ENCODE peak calls at places on chromosomes 7 and 10, in seven cellular contexts. M, D, O, X, Y, W and Z are unnamed samples.

GRCh38 chr10:90751107-90751997 is 106.5 kb downstream of the HTR7 start:
- DNase-seq in M (peak), D (peak), O (peak), X (no peak), Y (peak), W (peak), Z (peak)

GRCh38 chr7:151304856-151305255 is 36.8 kb upstream of the NUB1 start:
- DNase-seq in M (peak), D (no peak), O (no peak), X (peak), Y (no peak), W (no peak), Z (no peak)

GRCh38 chr7:106560482-106560881 is 100.5 kb downstream of the CCDC71L start:
- DNase-seq in M (no peak), D (no peak), O (no peak), X (no peak), Y (no peak), W (no peak), Z (no peak)

GRCh38 chr10:92822964-92823363 is 25.4 kb upstream of the EXOC6 start:
- DNase-seq in M (no peak), D (peak), O (no peak), X (no peak), Y (no peak), W (no peak), Z (peak)

GRCh38 chr10:55024718-55025117 is 223.7 kb upstream of the PCDH15 start:
- DNase-seq in M (no peak), D (no peak), O (no peak), X (no peak), Y (peak), W (no peak), Z (no peak)

GRCh38 chr7:43303740-43304241 is 191.3 kb downstream of the HECW1 start:
- DNase-seq in M (no peak), D (peak), O (no peak), X (no peak), Y (no peak), W (no peak), Z (no peak)

GRCh38 chr7:156607332-156608175 is 33.0 kb upstream of the RNF32 start:
- DNase-seq in M (peak), D (no peak), O (no peak), X (no peak), Y (peak), W (no peak), Z (no peak)

GRCh38 chr7:74475987-74476350 is 22.3 kb downstream of the GTF2IRD1 start:
- DNase-seq in M (no peak), D (no peak), O (no peak), X (no peak), Y (no peak), W (no peak), Z (no peak)

GRCh38 chr10:72858103-72858502 is 35.4 kb upstream of the OIT3 start:
- DNase-seq in M (no peak), D (no peak), O (no peak), X (no peak), Y (no peak), W (no peak), Z (no peak)

GRCh38 chr7:21544303-21544656 is 1.4 kb downstream of the DNAH11 start:
- DNase-seq in M (no peak), D (no peak), O (no peak), X (no peak), Y (no peak), W (no peak), Z (no peak)

GRCh38 chr7:44846816-44847508 is 925 bp downstream of the H2AZ2 start:
- DNase-seq in M (no peak), D (no peak), O (no peak), X (no peak), Y (no peak), W (no peak), Z (no peak)

GRCh38 chr7:42747073-42747472 is 164.8 kb downstream of the C7orf25 start:
- DNase-seq in M (no peak), D (no peak), O (no peak), X (no peak), Y (no peak), W (no peak), Z (no peak)

GRCh38 chr10:60508831-60509230 is 119.2 kb upstream of the ANK3 start:
- DNase-seq in M (no peak), D (no peak), O (no peak), X (no peak), Y (no peak), W (no peak), Z (no peak)

GRCh38 chr7:148395990-148396716 is 194.4 kb upstream of the C7orf33 start:
- DNase-seq in M (no peak), D (no peak), O (no peak), X (no peak), Y (peak), W (no peak), Z (no peak)

GRCh38 chr10:93413252-93413689 is 68.9 kb downstream of the MYOF start:
- DNase-seq in M (no peak), D (no peak), O (no peak), X (no peak), Y (no peak), W (no peak), Z (no peak)

GRCh38 chr10:32367793-32368453 is 21.0 kb upstream of the EPC1 start:
- DNase-seq in M (peak), D (peak), O (peak), X (no peak), Y (peak), W (no peak), Z (no peak)

GRCh38 chr7:156167987-156168386 is 355.7 kb upstream of the SHH start:
- DNase-seq in M (no peak), D (no peak), O (no peak), X (no peak), Y (no peak), W (no peak), Z (no peak)

GRCh38 chr10:43417950-43418768 is 9.2 kb upstream of the HNRNPF start:
- DNase-seq in M (peak), D (no peak), O (peak), X (no peak), Y (no peak), W (peak), Z (no peak)

GRCh38 chr7:77913977-77914607 is 115.5 kb downstream of the PHTF2 start:
- DNase-seq in M (peak), D (no peak), O (no peak), X (no peak), Y (no peak), W (no peak), Z (no peak)

GRCh38 chr10:13674645-13675588 is 88.2 kb downstream of the PRPF18 start:
- DNase-seq in M (no peak), D (no peak), O (no peak), X (no peak), Y (no peak), W (no peak), Z (no peak)

GRCh38 chr10:14782691-14783363 is 8.1 kb upstream of the FAM107B start:
- DNase-seq in M (no peak), D (peak), O (peak), X (peak), Y (no peak), W (no peak), Z (no peak)
- TF ChIP-seq JUND in M (no peak), D (peak), O (no peak), X (no peak), Y (no peak), W (no peak), Z (no peak)

GRCh38 chr7:2043316-2044039 is 189.3 kb downstream of the MAD1L1 start:
- DNase-seq in M (no peak), D (no peak), O (no peak), X (no peak), Y (peak), W (no peak), Z (no peak)
- TF ChIP-seq JUND in M (no peak), D (no peak), O (no peak), X (no peak), Y (no peak), W (no peak), Z (no peak)

GRCh38 chr10:128040681-128041080 is 85.5 kb downstream of the MKI67 start:
- DNase-seq in M (no peak), D (no peak), O (no peak), X (no peak), Y (no peak), W (no peak), Z (no peak)
- TF ChIP-seq JUND in M (no peak), D (no peak), O (no peak), X (no peak), Y (no peak), W (no peak), Z (no peak)

GRCh38 chr7:16169537-16169936 is 251.8 kb downstream of the CRPPA start:
- DNase-seq in M (no peak), D (no peak), O (no peak), X (no peak), Y (no peak), W (no peak), Z (no peak)

GRCh38 chr7:16174253-16174652 is 247.1 kb downstream of the CRPPA start:
- DNase-seq in M (no peak), D (no peak), O (no peak), X (no peak), Y (no peak), W (no peak), Z (no peak)

GRCh38 chr7:16171928-16172327 is 249.4 kb downstream of the CRPPA start:
- DNase-seq in M (no peak), D (no peak), O (no peak), X (no peak), Y (no peak), W (no peak), Z (no peak)

GRCh38 chr7:16167531-16167930 is 253.8 kb downstream of the CRPPA start:
- DNase-seq in M (no peak), D (no peak), O (no peak), X (no peak), Y (no peak), W (no peak), Z (no peak)

DNA sequence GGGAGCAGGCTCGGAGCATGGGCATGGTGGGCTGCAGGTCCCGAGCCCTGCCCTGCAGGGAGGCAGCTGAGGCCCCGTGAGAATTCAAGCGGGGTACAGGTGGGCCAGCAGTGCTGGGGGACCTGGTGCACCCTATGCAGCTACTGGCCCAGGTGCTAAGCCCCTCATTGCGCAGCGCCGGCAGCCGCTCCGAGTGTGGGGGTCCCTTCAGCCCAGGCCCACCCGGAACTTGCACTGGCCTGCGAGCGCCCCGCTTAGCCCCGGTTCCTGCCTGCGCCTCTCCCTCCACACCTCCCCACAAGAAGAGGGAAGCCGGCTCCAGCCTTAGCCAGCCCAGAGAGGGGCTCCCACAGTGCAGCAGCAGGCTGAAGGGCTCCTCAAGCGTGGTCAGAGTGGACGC is 250.7 kb downstream of the CRPPA start:
- DNase-seq in M (no peak), D (no peak), O (no peak), X (no peak), Y (no peak), W (no peak), Z (no peak)
- TF ChIP-seq JUND in M (no peak), D (no peak), O (no peak), X (no peak), Y (no peak), W (no peak), Z (no peak)

DNA sequence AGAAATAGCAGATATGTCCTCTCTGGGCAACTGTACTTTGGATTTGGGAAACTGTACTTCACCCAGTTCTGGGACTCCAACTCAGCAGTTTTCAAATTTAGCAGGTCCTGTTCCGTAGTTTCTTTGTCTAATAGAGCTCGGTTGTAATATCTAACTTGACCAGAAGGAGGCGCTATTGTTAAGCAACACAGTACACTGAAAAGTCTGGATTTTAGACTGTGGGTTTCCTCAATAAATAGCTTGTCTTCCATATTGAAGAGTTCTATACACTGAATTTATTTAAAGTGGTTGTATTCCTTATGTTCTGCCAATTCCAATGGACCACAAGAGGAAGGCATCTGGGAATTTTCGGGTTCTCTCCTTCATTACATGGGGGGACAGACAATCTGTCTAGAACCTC is 39.8 kb downstream of the ELFN1 start:
- DNase-seq in M (no peak), D (no peak), O (no peak), X (no peak), Y (peak), W (no peak), Z (no peak)
- TF ChIP-seq JUND in M (no peak), D (no peak), O (no peak), X (no peak), Y (no peak), W (no peak), Z (no peak)

GRCh38 chr10:75201793-75202307 is 8.7 kb upstream of the VDAC2 start:
- DNase-seq in M (no peak), D (no peak), O (peak), X (no peak), Y (no peak), W (no peak), Z (no peak)
- TF ChIP-seq JUND in M (no peak), D (no peak), O (no peak), X (no peak), Y (no peak), W (no peak), Z (no peak)